ENCODE peak calls at places on chromosomes 4 and X, in six cellular contexts. One of them, this sample, is unnamed.

GRCh38 chrX:116961872-116962582 is 499.3 kb upstream of the CT83 start:
- DNase-seq in left ventricle myocardium inferior: no peak
- DNase-seq in esophagus muscularis mucosa: no peak
- DNase-seq in spleen: no peak
- DNase-seq in heart right ventricle: no peak
- DNase-seq in GM23248: peak; percentile 43
- DNase-seq in this sample: no peak

GRCh38 chr4:110231869-110232268 is 33.5 kb upstream of the ELOVL6 start:
- DNase-seq in heart right ventricle: no peak
- DNase-seq in GM23248: no peak
- DNase-seq in esophagus muscularis mucosa: no peak
- DNase-seq in left ventricle myocardium inferior: no peak
- DNase-seq in spleen: no peak
- DNase-seq in this sample: no peak

GRCh38 chr4:82606622-82607021 is 44.8 kb upstream of the TMEM150C start:
- DNase-seq in GM23248: no peak
- DNase-seq in spleen: no peak
- DNase-seq in esophagus muscularis mucosa: no peak
- DNase-seq in left ventricle myocardium inferior: no peak
- DNase-seq in heart right ventricle: no peak
- DNase-seq in this sample: no peak

GRCh38 chr4:102815981-102816380 is 11.4 kb downstream of the UBE2D3 start:
- DNase-seq in heart right ventricle: no peak
- DNase-seq in spleen: no peak
- DNase-seq in GM23248: peak; percentile 95
- DNase-seq in left ventricle myocardium inferior: no peak
- DNase-seq in esophagus muscularis mucosa: no peak
- DNase-seq in this sample: no peak

GRCh38 chr4:168409089-168409801 is 71.0 kb downstream of the DDX60L start:
- DNase-seq in esophagus muscularis mucosa: no peak
- DNase-seq in left ventricle myocardium inferior: no peak
- DNase-seq in heart right ventricle: no peak
- DNase-seq in spleen: no peak
- DNase-seq in GM23248: peak; percentile 62
- DNase-seq in this sample: no peak

GRCh38 chrX:68018248-68019203 is 414.8 kb downstream of the OPHN1 start:
- DNase-seq in heart right ventricle: no peak
- DNase-seq in GM23248: peak; percentile 56
- DNase-seq in left ventricle myocardium inferior: no peak
- DNase-seq in spleen: no peak
- DNase-seq in esophagus muscularis mucosa: no peak
- DNase-seq in this sample: no peak

GRCh38 chrX:139930923-139931645 is 1.8 kb downstream of the ATP11C start:
- DNase-seq in left ventricle myocardium inferior: peak; percentile 12
- DNase-seq in GM23248: peak; percentile 36
- DNase-seq in heart right ventricle: peak; percentile 8
- DNase-seq in spleen: peak; percentile 84
- DNase-seq in esophagus muscularis mucosa: no peak
- DNase-seq in this sample: no peak

GRCh38 chr4:73413294-73413755 is 9.2 kb downstream of the ALB start:
- DNase-seq in left ventricle myocardium inferior: no peak
- DNase-seq in GM23248: no peak
- DNase-seq in heart right ventricle: no peak
- DNase-seq in spleen: no peak
- DNase-seq in esophagus muscularis mucosa: no peak
- DNase-seq in this sample: no peak

GRCh38 chr4:145935253-145936141 is 3.1 kb downstream of the ZNF827 start:
- DNase-seq in heart right ventricle: peak; percentile 52
- DNase-seq in esophagus muscularis mucosa: no peak
- DNase-seq in spleen: no peak
- DNase-seq in left ventricle myocardium inferior: peak; percentile 43
- DNase-seq in GM23248: peak; percentile 40
- DNase-seq in this sample: no peak

GRCh38 chrX:9493936-9494335 is 29.1 kb downstream of the TBL1X start:
- DNase-seq in left ventricle myocardium inferior: no peak
- DNase-seq in spleen: no peak
- DNase-seq in esophagus muscularis mucosa: no peak
- DNase-seq in heart right ventricle: no peak
- DNase-seq in GM23248: peak; percentile 63
- DNase-seq in this sample: no peak

GRCh38 chrX:132092439-132093065 is 35.3 kb downstream of the FRMD7 start:
- DNase-seq in spleen: no peak
- DNase-seq in GM23248: peak; percentile 61
- DNase-seq in left ventricle myocardium inferior: peak; percentile 17
- DNase-seq in heart right ventricle: no peak
- DNase-seq in esophagus muscularis mucosa: no peak
- DNase-seq in this sample: peak; percentile 16

GRCh38 chrX:10233696-10234095 is 76.9 kb downstream of the CLCN4 start:
- DNase-seq in esophagus muscularis mucosa: no peak
- DNase-seq in spleen: no peak
- DNase-seq in heart right ventricle: no peak
- DNase-seq in GM23248: peak; percentile 33
- DNase-seq in left ventricle myocardium inferior: no peak
- DNase-seq in this sample: no peak

GRCh38 chr4:187172340-187172761 is 448.7 kb upstream of the FAT1 start:
- DNase-seq in GM23248: peak; percentile 92
- DNase-seq in spleen: no peak
- DNase-seq in esophagus muscularis mucosa: no peak
- DNase-seq in left ventricle myocardium inferior: no peak
- DNase-seq in heart right ventricle: no peak
- DNase-seq in this sample: no peak

GRCh38 chr4:7217453-7218310 is 25.3 kb downstream of the SORCS2 start:
- DNase-seq in GM23248: peak; percentile 25
- DNase-seq in spleen: no peak
- DNase-seq in left ventricle myocardium inferior: no peak
- DNase-seq in esophagus muscularis mucosa: no peak
- DNase-seq in heart right ventricle: no peak
- DNase-seq in this sample: no peak

GRCh38 chrX:78046362-78046761 is 57.7 kb upstream of the PGK1 start:
- DNase-seq in esophagus muscularis mucosa: no peak
- DNase-seq in GM23248: no peak
- DNase-seq in heart right ventricle: no peak
- DNase-seq in spleen: no peak
- DNase-seq in left ventricle myocardium inferior: no peak
- DNase-seq in this sample: no peak

GRCh38 chr4:52788806-52789205 is 37.6 kb upstream of the ERVMER34-1 start:
- DNase-seq in spleen: no peak
- DNase-seq in heart right ventricle: no peak
- DNase-seq in left ventricle myocardium inferior: no peak
- DNase-seq in esophagus muscularis mucosa: no peak
- DNase-seq in GM23248: no peak
- DNase-seq in this sample: no peak

DNA sequence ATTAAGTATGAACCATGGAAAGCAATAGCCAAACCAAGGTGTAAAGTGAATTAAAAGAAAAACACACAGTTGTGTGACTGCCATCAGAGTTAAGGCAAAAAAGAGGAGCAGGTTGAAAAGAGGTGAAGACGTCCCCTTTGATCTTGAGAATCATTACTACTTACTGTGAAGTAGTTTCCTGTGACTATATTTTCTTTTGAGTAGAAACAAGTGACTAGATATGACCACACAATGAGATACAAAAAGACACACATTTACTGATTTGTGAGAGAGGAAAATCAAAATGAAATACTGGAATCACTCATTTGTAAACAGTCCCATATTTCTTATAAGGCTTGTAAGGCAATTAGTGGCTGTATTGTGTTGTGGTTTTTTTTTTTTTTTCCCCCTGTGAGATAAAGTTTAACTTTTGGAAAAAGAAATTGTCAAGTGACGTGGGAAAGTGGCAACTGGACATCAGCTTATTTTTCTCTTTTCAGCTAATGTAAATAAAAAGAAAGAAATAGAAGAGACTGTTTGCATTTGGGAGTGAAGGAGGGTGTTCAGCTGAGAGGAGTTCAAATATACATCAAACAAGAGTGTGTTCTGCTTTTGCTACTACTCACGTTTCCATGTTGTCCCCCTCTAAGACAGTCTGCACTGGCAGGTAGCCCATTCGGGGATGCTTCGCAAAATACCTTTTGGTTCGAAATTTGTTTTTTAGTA is 106.4 kb upstream of the FTHL17 start:
- DNase-seq in left ventricle myocardium inferior: no peak
- DNase-seq in esophagus muscularis mucosa: no peak
- DNase-seq in heart right ventricle: no peak
- DNase-seq in spleen: no peak
- DNase-seq in GM23248: no peak
- DNase-seq in this sample: no peak
- H3K4me1 ChIP-seq in left ventricle myocardium inferior: peaks cover 11% of the 10 kb centered on the region
- H3K4me1 ChIP-seq in esophagus muscularis mucosa: no peaks in the 10 kb centered on the region
- H3K4me1 ChIP-seq in heart right ventricle: no peaks in the 10 kb centered on the region
- H3K4me1 ChIP-seq in spleen: no peaks in the 10 kb centered on the region
- H3K4me1 ChIP-seq in GM23248: no peaks in the 10 kb centered on the region
- H3K4me1 ChIP-seq in this sample: no peaks in the 10 kb centered on the region

GRCh38 chr4:38601916-38602291 is 62.1 kb upstream of the KLF3 start:
- DNase-seq in spleen: no peak
- DNase-seq in heart right ventricle: no peak
- DNase-seq in left ventricle myocardium inferior: no peak
- DNase-seq in esophagus muscularis mucosa: no peak
- DNase-seq in GM23248: no peak
- DNase-seq in this sample: no peak

GRCh38 chr4:38600575-38600974 is 63.4 kb upstream of the KLF3 start:
- DNase-seq in GM23248: no peak
- DNase-seq in left ventricle myocardium inferior: no peak
- DNase-seq in heart right ventricle: no peak
- DNase-seq in esophagus muscularis mucosa: no peak
- DNase-seq in spleen: no peak
- DNase-seq in this sample: no peak

GRCh38 chr4:38598489-38598888 is 65.5 kb upstream of the KLF3 start:
- DNase-seq in heart right ventricle: no peak
- DNase-seq in GM23248: no peak
- DNase-seq in esophagus muscularis mucosa: no peak
- DNase-seq in spleen: no peak
- DNase-seq in left ventricle myocardium inferior: no peak
- DNase-seq in this sample: no peak

GRCh38 chr4:38603652-38604051 is 60.3 kb upstream of the KLF3 start:
- DNase-seq in left ventricle myocardium inferior: no peak
- DNase-seq in GM23248: no peak
- DNase-seq in heart right ventricle: no peak
- DNase-seq in esophagus muscularis mucosa: peak; percentile 70
- DNase-seq in spleen: no peak
- DNase-seq in this sample: no peak

GRCh38 chr4:38601244-38601915 is 62.6 kb upstream of the KLF3 start:
- DNase-seq in esophagus muscularis mucosa: no peak
- DNase-seq in left ventricle myocardium inferior: no peak
- DNase-seq in heart right ventricle: no peak
- DNase-seq in spleen: no peak
- DNase-seq in GM23248: peak; percentile 47
- DNase-seq in this sample: no peak
- H3K4me3 ChIP-seq in esophagus muscularis mucosa: no peak overlapping the region
- H3K4me3 ChIP-seq in left ventricle myocardium inferior: no peak overlapping the region
- H3K4me3 ChIP-seq in heart right ventricle: no peak overlapping the region
- H3K4me3 ChIP-seq in spleen: no peak overlapping the region
- H3K4me3 ChIP-seq in GM23248: no peak overlapping the region
- H3K4me3 ChIP-seq in this sample: no peak overlapping the region

GRCh38 chr4:2837904-2838496 is 5.6 kb upstream of the ADD1 start:
- DNase-seq in GM23248: peak; percentile 68
- DNase-seq in heart right ventricle: peak; percentile 27
- DNase-seq in esophagus muscularis mucosa: no peak
- DNase-seq in left ventricle myocardium inferior: no peak
- DNase-seq in spleen: peak; percentile 94
- DNase-seq in this sample: peak; percentile 78
- H3K4me1 ChIP-seq in GM23248: peaks cover 14% of the 10 kb centered on the region
- H3K4me1 ChIP-seq in heart right ventricle: peaks cover 6% of the 10 kb centered on the region
- H3K4me1 ChIP-seq in esophagus muscularis mucosa: peaks cover 14% of the 10 kb centered on the region
- H3K4me1 ChIP-seq in left ventricle myocardium inferior: peaks cover 49% of the 10 kb centered on the region
- H3K4me1 ChIP-seq in spleen: peaks cover 96% of the 10 kb centered on the region
- H3K4me1 ChIP-seq in this sample: peaks cover 64% of the 10 kb centered on the region

DNA sequence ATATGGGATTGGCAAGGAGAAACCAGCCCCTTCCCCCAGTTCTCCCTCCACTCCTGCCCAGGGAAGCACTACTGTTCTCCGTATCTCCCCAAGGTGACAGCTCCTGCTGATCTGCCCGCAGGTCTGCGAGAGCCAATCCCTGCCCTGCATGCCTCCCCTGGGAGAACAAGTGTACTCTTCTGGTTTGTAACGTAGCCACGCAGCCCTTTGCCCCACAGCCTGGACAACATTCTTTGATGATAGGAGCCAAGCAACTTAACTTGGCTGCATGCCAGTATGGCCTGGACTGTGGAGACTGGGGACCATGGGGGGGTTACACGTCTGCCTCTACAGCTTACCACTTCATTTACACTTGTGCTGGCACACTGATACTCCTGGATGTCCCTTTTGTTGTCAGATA is 2.0 kb downstream of the STBD1 start:
- DNase-seq in GM23248: no peak
- DNase-seq in spleen: no peak
- DNase-seq in esophagus muscularis mucosa: no peak
- DNase-seq in left ventricle myocardium inferior: peak; percentile 74
- DNase-seq in heart right ventricle: peak; percentile 64
- DNase-seq in this sample: no peak
- H3K4me3 ChIP-seq in GM23248: no peak overlapping the region
- H3K4me3 ChIP-seq in spleen: no peak overlapping the region
- H3K4me3 ChIP-seq in esophagus muscularis mucosa: peak overlapping the region; percentile 95
- H3K4me3 ChIP-seq in left ventricle myocardium inferior: peak overlapping the region; percentile 83
- H3K4me3 ChIP-seq in heart right ventricle: peak overlapping the region; percentile 88
- H3K4me3 ChIP-seq in this sample: no peak overlapping the region

DNA sequence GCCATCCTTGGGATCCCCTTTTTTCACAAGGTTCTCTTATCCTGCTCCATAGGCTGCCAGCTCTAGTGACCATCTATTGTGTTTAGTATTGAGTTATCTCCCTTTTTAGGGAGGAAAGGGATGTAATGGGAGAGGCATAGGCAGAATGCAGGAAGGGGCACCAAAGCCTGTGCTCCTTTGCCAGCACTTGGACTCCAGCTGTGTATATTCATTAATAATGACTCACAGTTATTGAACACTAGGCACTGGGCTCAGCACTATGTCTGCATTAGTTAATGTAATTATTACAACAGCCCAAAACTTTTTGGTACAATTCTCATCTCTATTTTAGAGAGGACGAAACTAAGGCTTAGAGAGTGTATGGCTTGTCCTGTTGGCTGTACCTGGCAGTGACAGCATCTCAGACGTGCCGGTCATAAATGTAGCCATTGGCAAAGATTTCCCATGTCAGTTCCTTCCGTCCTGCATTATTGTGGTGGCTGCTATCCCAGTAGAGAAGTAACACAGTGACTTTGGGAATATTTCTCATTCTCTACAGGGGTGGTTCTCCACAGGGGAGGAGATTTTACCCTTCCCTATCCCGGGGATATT is 90.3 kb downstream of the AFF1 start:
- DNase-seq in esophagus muscularis mucosa: no peak
- DNase-seq in GM23248: no peak
- DNase-seq in spleen: no peak
- DNase-seq in heart right ventricle: no peak
- DNase-seq in left ventricle myocardium inferior: no peak
- DNase-seq in this sample: no peak
- H3K4me1 ChIP-seq in esophagus muscularis mucosa: peaks cover 89% of the 10 kb centered on the region
- H3K4me1 ChIP-seq in GM23248: peaks cover 10% of the 10 kb centered on the region
- H3K4me1 ChIP-seq in spleen: peaks cover 97% of the 10 kb centered on the region
- H3K4me1 ChIP-seq in heart right ventricle: peaks cover 36% of the 10 kb centered on the region
- H3K4me1 ChIP-seq in left ventricle myocardium inferior: peaks cover 97% of the 10 kb centered on the region
- H3K4me1 ChIP-seq in this sample: peaks cover 13% of the 10 kb centered on the region

GRCh38 chrX:11760958-11761357 is 2.9 kb downstream of the MSL3 start:
- DNase-seq in esophagus muscularis mucosa: no peak
- DNase-seq in heart right ventricle: no peak
- DNase-seq in spleen: no peak
- DNase-seq in left ventricle myocardium inferior: no peak
- DNase-seq in GM23248: no peak
- DNase-seq in this sample: no peak
- H3K4me3 ChIP-seq in esophagus muscularis mucosa: no peak overlapping the region
- H3K4me3 ChIP-seq in heart right ventricle: no peak overlapping the region
- H3K4me3 ChIP-seq in spleen: peak overlapping the region; percentile 68
- H3K4me3 ChIP-seq in left ventricle myocardium inferior: peak overlapping the region; percentile 81
- H3K4me3 ChIP-seq in GM23248: peak overlapping the region; percentile 86
- H3K4me3 ChIP-seq in this sample: peak overlapping the region; percentile 67

GRCh38 chr4:144183165-144183564 is 42.6 kb upstream of the GYPA start:
- DNase-seq in left ventricle myocardium inferior: no peak
- DNase-seq in GM23248: no peak
- DNase-seq in spleen: no peak
- DNase-seq in esophagus muscularis mucosa: no peak
- DNase-seq in heart right ventricle: no peak
- DNase-seq in this sample: no peak
- H3K4me1 ChIP-seq in left ventricle myocardium inferior: no peaks in the 10 kb centered on the region
- H3K4me1 ChIP-seq in GM23248: no peaks in the 10 kb centered on the region
- H3K4me1 ChIP-seq in spleen: peaks cover 5% of the 10 kb centered on the region
- H3K4me1 ChIP-seq in esophagus muscularis mucosa: no peaks in the 10 kb centered on the region
- H3K4me1 ChIP-seq in heart right ventricle: no peaks in the 10 kb centered on the region
- H3K4me1 ChIP-seq in this sample: no peaks in the 10 kb centered on the region

This sample was measured in CD8-positive, alpha-beta memory T cell.